ENCODE peak calls at places on chromosomes 11 and 22, in five cellular contexts. O is NCI-H82; R is left ventricle myocardium inferior; H is activated CD4-positive, alpha-beta T cell treated with anti-CD3 and anti-CD28 coated beads for 24 hours; U is substantia nigra. W is an unnamed sample.

GRCh38 chr11:111526501-111526900 is 11.9 kb downstream of the HOATZ start:
- DNase-seq in U (no peak), H (no peak), R (no peak), O (peak; percentile 9), W (no peak)

GRCh38 chr22:37932821-37933578 is 20.4 kb downstream of the C22orf23 start:
- DNase-seq in O (no peak), U (no peak), H (no peak), R (no peak), W (no peak)

GRCh38 chr11:69448471-69449284 is 32.8 kb upstream of the LINC01488 start:
- DNase-seq in U (no peak), H (no peak), O (no peak), R (no peak), W (no peak)

GRCh38 chr11:67366546-67366945 is 6.9 kb downstream of the CLCF1 start:
- DNase-seq in H (no peak), O (no peak), R (no peak), U (no peak), W (no peak)

GRCh38 chr22:26545385-26545784 is 33.1 kb upstream of the TFIP11 start:
- DNase-seq in H (no peak), U (no peak), O (no peak), R (no peak), W (no peak)

GRCh38 chr22:39527481-39527961 is 5.0 kb downstream of the RPS19BP1 start:
- DNase-seq in R (no peak), O (peak; percentile 92), H (no peak), U (no peak), W (no peak)

GRCh38 chr22:43795320-43795719 is 16.8 kb downstream of the EFCAB6 start:
- DNase-seq in O (no peak), U (no peak), R (no peak), H (no peak), W (no peak)

GRCh38 chr22:31637375-31637937 is 24.6 kb downstream of the PISD start:
- DNase-seq in O (no peak), U (no peak), H (no peak), R (peak; percentile 40), W (no peak)

GRCh38 chr11:61507962-61508824 is at the start of gene LRRC10B:
- DNase-seq in H (peak; percentile 28), U (no peak), R (no peak), O (peak; percentile 88), W (no peak)